ENCODE peak calls at places on chromosomes 1 and 21, in six cellular contexts. One of them, this sample, is unnamed. For H3K27me3 and H3K4me1, the result is how much of the 10 kb centered on the place peaks cover.

GRCh38 chr21:21631961-21632360 is 633.8 kb downstream of the NCAM2 start:
- DNase-seq in neural progenitor cell: no peak
- DNase-seq in aorta: peak
- DNase-seq in stomach: no peak
- DNase-seq in IMR-90: peak
- DNase-seq in ascending aorta: no peak
- DNase-seq in this sample: no peak

GRCh38 chr1:72355899-72356298 is 73.6 kb upstream of the NEGR1 start:
- DNase-seq in stomach: no peak
- DNase-seq in IMR-90: no peak
- DNase-seq in ascending aorta: no peak
- DNase-seq in aorta: no peak
- DNase-seq in neural progenitor cell: no peak
- DNase-seq in this sample: no peak

GRCh38 chr1:201069636-201070035 is 42.6 kb downstream of the CACNA1S start:
- DNase-seq in neural progenitor cell: peak
- DNase-seq in aorta: no peak
- DNase-seq in ascending aorta: no peak
- DNase-seq in IMR-90: no peak
- DNase-seq in stomach: no peak
- DNase-seq in this sample: no peak

GRCh38 chr1:27934818-27935549 is at the start of gene SMPDL3B:
- DNase-seq in neural progenitor cell: peak
- DNase-seq in IMR-90: no peak
- DNase-seq in aorta: peak
- DNase-seq in ascending aorta: no peak
- DNase-seq in stomach: peak
- DNase-seq in this sample: no peak

GRCh38 chr1:38559180-38559874 is 300.2 kb downstream of the RRAGC start:
- DNase-seq in IMR-90: no peak
- DNase-seq in neural progenitor cell: no peak
- DNase-seq in ascending aorta: no peak
- DNase-seq in aorta: no peak
- DNase-seq in stomach: peak
- DNase-seq in this sample: no peak

GRCh38 chr1:93964777-93965200 is 55.6 kb upstream of the GCLM start:
- DNase-seq in IMR-90: peak
- DNase-seq in neural progenitor cell: no peak
- DNase-seq in aorta: no peak
- DNase-seq in ascending aorta: no peak
- DNase-seq in stomach: no peak
- DNase-seq in this sample: no peak

GRCh38 chr1:166391677-166392076 is 224.9 kb upstream of the FAM78B start:
- DNase-seq in IMR-90: no peak
- DNase-seq in aorta: no peak
- DNase-seq in stomach: no peak
- DNase-seq in ascending aorta: no peak
- DNase-seq in neural progenitor cell: no peak
- DNase-seq in this sample: no peak

GRCh38 chr1:247824023-247824422 is at the start of gene OR14A16:
- DNase-seq in aorta: no peak
- DNase-seq in ascending aorta: no peak
- DNase-seq in IMR-90: no peak
- DNase-seq in stomach: no peak
- DNase-seq in neural progenitor cell: no peak
- DNase-seq in this sample: no peak

GRCh38 chr1:212792396-212792908 is 758 bp downstream of the TATDN3 start:
- DNase-seq in neural progenitor cell: no peak
- DNase-seq in IMR-90: no peak
- DNase-seq in stomach: no peak
- DNase-seq in ascending aorta: no peak
- DNase-seq in aorta: no peak
- DNase-seq in this sample: no peak

GRCh38 chr1:71861022-71861421 is 421.3 kb downstream of the NEGR1 start:
- DNase-seq in IMR-90: peak
- DNase-seq in stomach: no peak
- DNase-seq in ascending aorta: no peak
- DNase-seq in neural progenitor cell: no peak
- DNase-seq in aorta: no peak
- DNase-seq in this sample: no peak

GRCh38 chr1:212514782-212515181 is 82.1 kb downstream of the NENF start:
- DNase-seq in aorta: peak
- DNase-seq in IMR-90: no peak
- DNase-seq in neural progenitor cell: peak
- DNase-seq in ascending aorta: no peak
- DNase-seq in stomach: no peak
- DNase-seq in this sample: no peak

GRCh38 chr1:151199860-151200581 is 1.7 kb downstream of the PIP5K1A start:
- DNase-seq in neural progenitor cell: no peak
- DNase-seq in aorta: peak
- DNase-seq in IMR-90: peak
- DNase-seq in stomach: no peak
- DNase-seq in ascending aorta: no peak
- DNase-seq in this sample: no peak

GRCh38 chr1:39110325-39110851 is 84.2 kb downstream of the NDUFS5 start:
- DNase-seq in stomach: no peak
- DNase-seq in IMR-90: peak
- DNase-seq in ascending aorta: no peak
- DNase-seq in aorta: no peak
- DNase-seq in neural progenitor cell: no peak
- DNase-seq in this sample: no peak

GRCh38 chr1:13759072-13759471 is 59.1 kb downstream of the PRDM2 start:
- DNase-seq in stomach: no peak
- DNase-seq in ascending aorta: no peak
- DNase-seq in aorta: no peak
- DNase-seq in IMR-90: no peak
- DNase-seq in neural progenitor cell: no peak
- DNase-seq in this sample: no peak

GRCh38 chr1:200302893-200303250 is 107.0 kb downstream of the ZNF281 start:
- DNase-seq in IMR-90: no peak
- DNase-seq in neural progenitor cell: peak
- DNase-seq in aorta: no peak
- DNase-seq in ascending aorta: no peak
- DNase-seq in stomach: peak
- DNase-seq in this sample: no peak

GRCh38 chr1:229714964-229715603 is 89.0 kb downstream of the URB2 start:
- DNase-seq in neural progenitor cell: peak
- DNase-seq in stomach: peak
- DNase-seq in IMR-90: peak
- DNase-seq in aorta: no peak
- DNase-seq in ascending aorta: no peak
- DNase-seq in this sample: no peak

GRCh38 chr1:51570063-51570720 is 46.7 kb upstream of the OSBPL9 start:
- DNase-seq in aorta: no peak
- DNase-seq in stomach: no peak
- DNase-seq in neural progenitor cell: no peak
- DNase-seq in IMR-90: no peak
- DNase-seq in ascending aorta: no peak
- DNase-seq in this sample: no peak

GRCh38 chr21:16509466-16509865 is 779.7 kb downstream of the USP25 start:
- DNase-seq in neural progenitor cell: no peak
- DNase-seq in stomach: no peak
- DNase-seq in IMR-90: peak
- DNase-seq in aorta: no peak
- DNase-seq in ascending aorta: no peak
- DNase-seq in this sample: no peak

GRCh38 chr1:151501474-151501873 is 9.7 kb upstream of the CGN start:
- DNase-seq in aorta: no peak
- DNase-seq in neural progenitor cell: no peak
- DNase-seq in stomach: no peak
- DNase-seq in ascending aorta: no peak
- DNase-seq in IMR-90: no peak
- DNase-seq in this sample: no peak

GRCh38 chr1:25705699-25706098 is 89.1 kb downstream of the MAN1C1 start:
- DNase-seq in neural progenitor cell: no peak
- DNase-seq in ascending aorta: no peak
- DNase-seq in stomach: no peak
- DNase-seq in IMR-90: no peak
- DNase-seq in aorta: no peak
- DNase-seq in this sample: no peak

GRCh38 chr1:95023399-95024050 is 49.2 kb downstream of the ALG14 start:
- DNase-seq in ascending aorta: no peak
- DNase-seq in neural progenitor cell: no peak
- DNase-seq in IMR-90: peak
- DNase-seq in stomach: no peak
- DNase-seq in aorta: no peak
- DNase-seq in this sample: no peak

GRCh38 chr1:7299994-7300393 is 471.1 kb upstream of the VAMP3 start:
- DNase-seq in ascending aorta: no peak
- DNase-seq in aorta: no peak
- DNase-seq in neural progenitor cell: no peak
- DNase-seq in stomach: no peak
- DNase-seq in IMR-90: peak
- DNase-seq in this sample: no peak

GRCh38 chr1:227808566-227808965 is 6.9 kb upstream of the PRSS38 start:
- DNase-seq in ascending aorta: no peak
- DNase-seq in aorta: no peak
- DNase-seq in IMR-90: peak
- DNase-seq in stomach: no peak
- DNase-seq in neural progenitor cell: no peak
- DNase-seq in this sample: no peak

GRCh38 chr1:30942326-30942978 is 33.9 kb upstream of the SDC3 start:
- DNase-seq in IMR-90: no peak
- DNase-seq in neural progenitor cell: no peak
- DNase-seq in ascending aorta: no peak
- DNase-seq in aorta: no peak
- DNase-seq in stomach: no peak
- DNase-seq in this sample: no peak

GRCh38 chr1:91503332-91503900 is 2.8 kb downstream of the CDC7 start:
- DNase-seq in IMR-90: no peak
- DNase-seq in stomach: no peak
- DNase-seq in ascending aorta: no peak
- DNase-seq in aorta: no peak
- DNase-seq in neural progenitor cell: no peak
- DNase-seq in this sample: no peak

GRCh38 chr1:172902861-172903381 is 147.8 kb downstream of the TNFSF18 start:
- DNase-seq in ascending aorta: no peak
- DNase-seq in neural progenitor cell: no peak
- DNase-seq in aorta: no peak
- DNase-seq in IMR-90: peak
- DNase-seq in stomach: no peak
- DNase-seq in this sample: no peak

GRCh38 chr1:208208132-208208487 is 36.1 kb downstream of the PLXNA2 start:
- DNase-seq in aorta: no peak
- DNase-seq in stomach: no peak
- DNase-seq in ascending aorta: no peak
- DNase-seq in IMR-90: no peak
- DNase-seq in neural progenitor cell: no peak
- DNase-seq in this sample: no peak

DNA sequence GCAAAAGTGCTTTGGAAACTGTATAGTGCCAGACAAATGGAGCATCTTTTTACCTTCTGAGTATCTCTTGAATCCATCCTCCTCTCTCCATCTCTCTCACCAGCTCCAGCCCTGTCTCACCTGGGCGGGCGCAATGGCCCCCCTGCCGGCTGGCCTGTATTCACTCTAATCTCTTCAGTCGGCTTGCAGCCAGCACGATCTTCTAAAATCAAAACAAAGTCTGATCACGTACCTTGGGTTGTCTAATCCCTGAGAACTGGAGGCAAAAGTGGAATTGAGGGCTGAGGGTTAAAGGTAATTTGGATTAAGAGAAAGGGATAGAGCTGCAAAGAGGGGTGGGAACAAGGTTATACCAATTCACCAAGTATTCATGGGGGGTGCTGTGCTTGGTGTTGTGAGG is 46.0 kb upstream of the LRRN2 start:
- DNase-seq in neural progenitor cell: no peak
- DNase-seq in IMR-90: no peak
- DNase-seq in ascending aorta: no peak
- DNase-seq in aorta: no peak
- DNase-seq in stomach: no peak
- DNase-seq in this sample: no peak
- H3K27me3 ChIP-seq in neural progenitor cell: under half
- H3K27me3 ChIP-seq in IMR-90: under half
- H3K27me3 ChIP-seq in ascending aorta: under half
- H3K27me3 ChIP-seq in aorta: under half
- H3K27me3 ChIP-seq in stomach: under half
- H3K27me3 ChIP-seq in this sample: under half

DNA sequence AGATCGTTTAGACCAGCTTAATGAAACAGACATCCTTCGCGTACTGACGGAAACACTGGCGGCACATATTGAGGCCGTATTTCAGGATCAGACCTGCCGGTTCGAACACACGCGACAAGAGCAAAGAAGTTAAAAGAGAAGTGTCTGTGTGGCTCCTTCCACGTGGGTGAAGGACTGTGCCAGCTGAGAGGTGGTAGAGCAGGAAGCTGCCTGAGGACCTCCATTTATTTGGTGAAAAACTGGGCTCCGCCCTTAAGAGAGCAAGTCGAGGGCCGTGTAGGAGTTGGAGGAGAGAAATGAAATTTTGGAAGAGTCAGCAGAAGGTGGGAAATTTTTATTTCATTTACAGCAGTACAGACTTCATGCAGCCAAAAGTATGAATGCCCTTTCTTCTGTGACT is 38.8 kb upstream of the ADORA3 start:
- DNase-seq in aorta: no peak
- DNase-seq in IMR-90: no peak
- DNase-seq in ascending aorta: no peak
- DNase-seq in stomach: no peak
- DNase-seq in neural progenitor cell: no peak
- DNase-seq in this sample: no peak
- H3K27ac ChIP-seq in aorta: no peak
- H3K27ac ChIP-seq in IMR-90: no peak
- H3K27ac ChIP-seq in ascending aorta: no peak
- H3K27ac ChIP-seq in stomach: no peak
- H3K27ac ChIP-seq in neural progenitor cell: no peak
- H3K27ac ChIP-seq in this sample: no peak

GRCh38 chr1:40392206-40392605 is 18.7 kb downstream of the SMAP2 start:
- DNase-seq in aorta: no peak
- DNase-seq in neural progenitor cell: peak
- DNase-seq in stomach: peak
- DNase-seq in ascending aorta: no peak
- DNase-seq in IMR-90: peak
- DNase-seq in this sample: no peak
- H3K4me1 ChIP-seq in aorta: under half
- H3K4me1 ChIP-seq in neural progenitor cell: under half
- H3K4me1 ChIP-seq in stomach: half or more
- H3K4me1 ChIP-seq in ascending aorta: under half
- H3K4me1 ChIP-seq in IMR-90: under half
- H3K4me1 ChIP-seq in this sample: under half

GRCh38 chr1:37306461-37306860 is 167.9 kb upstream of the ZC3H12A start:
- DNase-seq in ascending aorta: no peak
- DNase-seq in IMR-90: no peak
- DNase-seq in neural progenitor cell: no peak
- DNase-seq in stomach: no peak
- DNase-seq in aorta: no peak
- DNase-seq in this sample: no peak

GRCh38 chr1:37307907-37308570 is 166.3 kb upstream of the ZC3H12A start:
- DNase-seq in neural progenitor cell: no peak
- DNase-seq in stomach: no peak
- DNase-seq in IMR-90: no peak
- DNase-seq in aorta: peak
- DNase-seq in ascending aorta: no peak
- DNase-seq in this sample: no peak

GRCh38 chr1:37308571-37308960 is 165.8 kb upstream of the ZC3H12A start:
- DNase-seq in aorta: peak
- DNase-seq in ascending aorta: no peak
- DNase-seq in stomach: no peak
- DNase-seq in IMR-90: no peak
- DNase-seq in neural progenitor cell: no peak
- DNase-seq in this sample: no peak

GRCh38 chr1:37305841-37306240 is 168.5 kb upstream of the ZC3H12A start:
- DNase-seq in neural progenitor cell: no peak
- DNase-seq in IMR-90: no peak
- DNase-seq in stomach: no peak
- DNase-seq in ascending aorta: no peak
- DNase-seq in aorta: no peak
- DNase-seq in this sample: no peak

GRCh38 chr1:37306871-37307270 is 167.5 kb upstream of the ZC3H12A start:
- DNase-seq in ascending aorta: no peak
- DNase-seq in stomach: no peak
- DNase-seq in IMR-90: no peak
- DNase-seq in neural progenitor cell: no peak
- DNase-seq in aorta: no peak
- DNase-seq in this sample: no peak
- H3K27me3 ChIP-seq in ascending aorta: under half
- H3K27me3 ChIP-seq in stomach: under half
- H3K27me3 ChIP-seq in IMR-90: under half
- H3K27me3 ChIP-seq in neural progenitor cell: under half
- H3K27me3 ChIP-seq in aorta: under half
- H3K27me3 ChIP-seq in this sample: under half

This sample was measured in iPS DF 6.9.